ENCODE peak calls at places on chromosomes 2 and 18, in eight cellular contexts. Y, M, T, A, I, L, Z and P are unnamed samples.

GRCh38 chr2:48113767-48114166 is 207.5 kb upstream of the FBXO11 start:
- DNase-seq in L (no peak), Y (no peak), A (no peak), T (no peak), Z (no peak), I (no peak), M (no peak), P (no peak)

GRCh38 chr2:45466045-45466444 is 145.0 kb downstream of the SRBD1 start:
- DNase-seq in L (no peak), Y (no peak), M (no peak), A (no peak), T (no peak), I (no peak), Z (no peak), P (no peak)

GRCh38 chr2:196275646-196276352 is 104.4 kb upstream of the STK17B start:
- DNase-seq in Z (peak), I (peak), Y (no peak), L (no peak), A (peak), M (peak), T (peak), P (no peak)

GRCh38 chr18:12102136-12102842 is 8.6 kb downstream of the ANKRD62 start:
- DNase-seq in M (no peak), Z (no peak), I (no peak), A (no peak), L (no peak), Y (no peak), T (no peak), P (no peak)

GRCh38 chr2:7024261-7024660 is 107.0 kb downstream of the RNF144A start:
- DNase-seq in A (no peak), M (no peak), Z (no peak), T (no peak), I (no peak), L (no peak), Y (no peak), P (no peak)

GRCh38 chr2:6975988-6976387 is 58.8 kb downstream of the RNF144A start:
- DNase-seq in M (no peak), L (peak), A (no peak), Y (no peak), T (peak), I (no peak), Z (peak), P (no peak)

GRCh38 chr2:12856934-12857660 is 140.4 kb downstream of the TRIB2 start:
- DNase-seq in I (no peak), T (peak), M (peak), Y (peak), L (peak), Z (no peak), A (peak), P (no peak)

GRCh38 chr18:9488535-9488934 is 13.2 kb downstream of the RALBP1 start:
- DNase-seq in I (no peak), Y (no peak), A (no peak), L (no peak), M (no peak), Z (no peak), T (no peak), P (no peak)

GRCh38 chr2:176589287-176589686 is 320.0 kb downstream of the MTX2 start:
- DNase-seq in I (no peak), A (no peak), M (no peak), T (no peak), Y (no peak), Z (no peak), L (no peak), P (no peak)

GRCh38 chr2:107263596-107264090 is 377.7 kb upstream of the ST6GAL2 start:
- DNase-seq in I (no peak), Z (no peak), M (no peak), Y (no peak), L (no peak), A (no peak), T (no peak), P (no peak)

GRCh38 chr18:5879479-5879882 is 15.8 kb downstream of the TMEM200C start:
- DNase-seq in Y (no peak), M (peak), I (no peak), A (no peak), T (peak), L (peak), Z (peak), P (no peak)

GRCh38 chr18:12307251-12307736 is 747 bp upstream of the TUBB6 start:
- DNase-seq in Z (no peak), M (peak), A (no peak), I (peak), T (peak), L (peak), Y (peak), P (no peak)

GRCh38 chr2:12155308-12156061 is 409.1 kb downstream of the LPIN1 start:
- DNase-seq in L (peak), M (peak), T (peak), I (no peak), A (no peak), Z (no peak), Y (no peak), P (no peak)

GRCh38 chr18:58526425-58527115 is 102.3 kb downstream of the ALPK2 start:
- DNase-seq in T (no peak), A (no peak), M (no peak), I (no peak), Y (no peak), L (no peak), Z (peak), P (no peak)

GRCh38 chr18:51330148-51330547 is 132.7 kb upstream of the MEX3C start:
- DNase-seq in I (no peak), L (peak), Y (no peak), A (no peak), M (no peak), T (peak), Z (no peak), P (no peak)

GRCh38 chr2:158845869-158846268 is 50.8 kb downstream of the DAPL1 start:
- DNase-seq in Z (no peak), L (no peak), T (peak), I (no peak), M (no peak), Y (no peak), A (no peak), P (no peak)

GRCh38 chr2:149561309-149561926 is 26.2 kb downstream of the MMADHC start:
- DNase-seq in L (peak), I (no peak), T (peak), Y (no peak), A (no peak), M (peak), Z (peak), P (no peak)

GRCh38 chr2:110790907-110791306 is 58.5 kb downstream of the ACOXL start:
- DNase-seq in I (no peak), Z (no peak), T (no peak), Y (no peak), L (no peak), M (no peak), A (no peak), P (no peak)

GRCh38 chr2:135815269-135815668 is 21.7 kb downstream of the LCT start:
- DNase-seq in M (no peak), A (no peak), Z (no peak), T (no peak), I (no peak), L (no peak), Y (peak), P (no peak)

GRCh38 chr2:149094217-149095015 is 55.9 kb downstream of the LYPD6B start:
- DNase-seq in T (peak), Y (no peak), M (peak), Z (no peak), A (no peak), L (peak), I (no peak), P (no peak)

GRCh38 chr2:207332473-207333212 is 166.9 kb upstream of the KLF7 start:
- DNase-seq in Y (no peak), Z (no peak), I (no peak), M (no peak), L (peak), T (peak), A (no peak), P (no peak)

GRCh38 chr2:190052307-190052706 is 10.2 kb downstream of the MSTN start:
- DNase-seq in A (no peak), I (no peak), M (no peak), L (no peak), Z (no peak), T (no peak), Y (no peak), P (no peak)

GRCh38 chr2:189203177-189203799 is 23.7 kb upstream of the COL5A2 start:
- DNase-seq in A (no peak), Y (no peak), T (no peak), L (no peak), I (no peak), M (no peak), Z (peak), P (no peak)

GRCh38 chr2:150404147-150404546 is 83.3 kb downstream of the RND3 start:
- DNase-seq in L (no peak), I (no peak), A (no peak), T (no peak), M (no peak), Y (no peak), Z (no peak), P (no peak)

GRCh38 chr2:219386532-219387280 is 1.0 kb downstream of the DNPEP start:
- DNase-seq in Y (peak), T (peak), L (no peak), M (no peak), A (no peak), I (no peak), Z (no peak), P (no peak)

GRCh38 chr2:10245661-10246060 is 57.0 kb upstream of the HPCAL1 start:
- DNase-seq in Z (no peak), T (no peak), M (no peak), I (no peak), Y (no peak), A (no peak), L (no peak), P (no peak)

GRCh38 chr2:233400961-233401360 is 46.7 kb downstream of the DGKD start:
- DNase-seq in Z (no peak), L (no peak), A (no peak), I (no peak), Y (peak), T (no peak), M (no peak), P (no peak)

GRCh38 chr18:49621851-49622351 is 60.0 kb downstream of the LIPG start:
- DNase-seq in L (no peak), I (no peak), T (no peak), Z (no peak), M (no peak), Y (no peak), A (no peak), P (no peak)

GRCh38 chr2:188984680-188985079 is 10.5 kb downstream of the COL3A1 start:
- DNase-seq in I (no peak), A (no peak), T (peak), L (peak), Z (peak), M (peak), Y (no peak), P (no peak)

GRCh38 chr18:76839395-76839794 is 17.0 kb downstream of the ZNF236 start:
- DNase-seq in L (no peak), I (no peak), Z (no peak), M (no peak), A (no peak), Y (no peak), T (peak), P (no peak)

GRCh38 chr2:118737690-118738089 is 109.8 kb downstream of the EN1 start:
- DNase-seq in A (no peak), I (no peak), M (no peak), L (no peak), T (no peak), Y (no peak), Z (no peak), P (no peak)

GRCh38 chr2:203802277-203803045 is 65.1 kb upstream of the CTLA4 start:
- DNase-seq in Z (no peak), Y (peak), M (no peak), A (peak), L (peak), T (peak), I (no peak), P (no peak)

GRCh38 chr2:10347559-10347941 is 44.8 kb downstream of the HPCAL1 start:
- DNase-seq in Z (no peak), Y (no peak), M (no peak), L (no peak), T (no peak), I (no peak), A (no peak), P (no peak)

GRCh38 chr18:51195602-51196115 is 1.8 kb downstream of the MEX3C start:
- DNase-seq in T (peak), Z (peak), I (peak), L (peak), Y (peak), M (peak), A (no peak), P (no peak)

GRCh38 chr2:156087875-156088274 is 244.6 kb downstream of the NR4A2 start:
- DNase-seq in T (no peak), L (no peak), A (no peak), I (no peak), M (no peak), Y (no peak), Z (peak), P (no peak)

GRCh38 chr2:112985090-112985489 is 7.3 kb downstream of the IL36G start:
- DNase-seq in L (no peak), Z (no peak), A (peak), T (no peak), M (no peak), Y (peak), I (no peak), P (no peak)